ENCODE peak calls at places on chromosomes 12 and 14, in four cellular contexts. B is iPS-NIHi11; J is right atrium auricular region; S is activated CD8-positive, alpha-beta memory T cell treated with anti-CD3 and anti-CD28 coated beads, Interleukin-2, amount 50 U/mL, for 4 hours. N is an unnamed sample.

GRCh38 chr12:122888232-122888752 is 7.6 kb downstream of the VPS37B start:
- DNase-seq in B (peak; percentile 65), J (peak; percentile 69), S (no peak), N (no peak)

GRCh38 chr14:82642425-82642824 is 1108.8 kb upstream of the SEL1L start:
- DNase-seq in B (peak; percentile 31), J (no peak), S (no peak), N (no peak)

GRCh38 chr12:104623920-104624319 is 167.2 kb downstream of the CHST11 start:
- DNase-seq in B (no peak), J (no peak), S (no peak), N (no peak)

GRCh38 chr14:100875861-100876590 is 27.5 kb downstream of the RTL1 start:
- DNase-seq in B (no peak), J (no peak), S (no peak), N (no peak)

GRCh38 chr12:82470906-82471512 is 112.7 kb downstream of the METTL25 start:
- DNase-seq in B (no peak), J (no peak), S (no peak), N (no peak)

GRCh38 chr14:77116194-77116817 is 18.2 kb downstream of the CIPC start:
- DNase-seq in B (no peak), J (no peak), S (no peak), N (no peak)

GRCh38 chr14:58171090-58171489 is 19.1 kb upstream of the ARMH4 start:
- DNase-seq in B (peak; percentile 97), J (peak; percentile 83), S (peak; percentile 31), N (peak; percentile 87)

GRCh38 chr12:112418596-112419268 is at the start of gene PTPN11:
- DNase-seq in B (peak; percentile 92), J (peak; percentile 82), S (peak; percentile 91), N (peak; percentile 97)

GRCh38 chr12:95204141-95204866 is 13.0 kb downstream of the FGD6 start:
- DNase-seq in B (peak; percentile 21), J (peak; percentile 69), S (no peak), N (no peak)

GRCh38 chr14:78598046-78598652 is 428.0 kb downstream of the NRXN3 start:
- DNase-seq in B (peak; percentile 90), J (no peak), S (peak; percentile 19), N (no peak)

GRCh38 chr14:101774006-101774755 is 12.7 kb downstream of the PPP2R5C start:
- DNase-seq in B (no peak), J (no peak), S (no peak), N (peak; percentile 72)

GRCh38 chr14:79598339-79598738 is 613.0 kb downstream of the DIO2 start:
- DNase-seq in B (no peak), J (no peak), S (no peak), N (no peak)

GRCh38 chr14:20302042-20302761 is 3.5 kb downstream of the TTC5 start:
- DNase-seq in B (no peak), J (no peak), S (no peak), N (no peak)

GRCh38 chr12:100671396-100672074 is 98.1 kb downstream of the GAS2L3 start:
- DNase-seq in B (no peak), J (no peak), S (no peak), N (no peak)

GRCh38 chr12:47837190-47838171 is 17.8 kb upstream of the HDAC7 start:
- DNase-seq in B (peak; percentile 82), J (no peak), S (peak; percentile 72), N (no peak)

GRCh38 chr14:24597403-24597802 is 12.1 kb downstream of the GZMH start:
- DNase-seq in B (no peak), J (no peak), S (no peak), N (no peak)

GRCh38 chr12:92987846-92988621 is 58.9 kb upstream of the EEA1 start:
- DNase-seq in B (peak; percentile 23), J (no peak), S (no peak), N (no peak)

GRCh38 chr12:79255326-79255725 is 390.8 kb downstream of the SYT1 start:
- DNase-seq in B (no peak), J (no peak), S (no peak), N (no peak)

GRCh38 chr12:21795648-21796328 is 21.3 kb upstream of the KCNJ8 start:
- DNase-seq in B (no peak), J (no peak), S (no peak), N (no peak)

GRCh38 chr14:53109028-53109687 is 44.0 kb downstream of the DDHD1 start:
- DNase-seq in B (no peak), J (no peak), S (peak; percentile 39), N (no peak)

GRCh38 chr12:116152268-116152667 is 125.2 kb downstream of the MED13L start:
- DNase-seq in B (no peak), J (no peak), S (no peak), N (no peak)

GRCh38 chr14:79856357-79856756 is 354.9 kb downstream of the DIO2 start:
- DNase-seq in B (no peak), J (no peak), S (no peak), N (no peak)

GRCh38 chr12:12718853-12719252 is 1.7 kb downstream of the CDKN1B start:
- DNase-seq in B (no peak), J (no peak), S (no peak), N (peak; percentile 42)

GRCh38 chr12:30985814-30986452 is 59.4 kb downstream of the TSPAN11 start:
- DNase-seq in B (peak; percentile 88), J (no peak), S (no peak), N (no peak)

GRCh38 chr14:100449225-100449987 is 126.3 kb downstream of the SLC25A47 start:
- DNase-seq in B (no peak), J (no peak), S (no peak), N (no peak)

GRCh38 chr14:65491274-65491673 is 78.7 kb downstream of the FUT8 start:
- DNase-seq in B (no peak), J (no peak), S (no peak), N (no peak)

GRCh38 chr14:105026033-105026785 is 5.3 kb upstream of the CDCA4 start:
- DNase-seq in B (no peak), J (no peak), S (no peak), N (no peak)

GRCh38 chr14:35879141-35879648 is 53.1 kb downstream of the BRMS1L start:
- DNase-seq in B (no peak), J (no peak), S (no peak), N (no peak)

GRCh38 chr12:90627180-90627896 is 327.6 kb downstream of the CCER1 start:
- DNase-seq in B (no peak), J (no peak), S (no peak), N (no peak)

GRCh38 chr14:42480235-42480634 is 873.6 kb downstream of the LRFN5 start:
- DNase-seq in B (no peak), J (no peak), S (no peak), N (no peak)

N was measured in esophagus muscularis mucosa.